ENCODE peak calls at places on chromosome 3, in four cellular contexts. D is left ventricle myocardium inferior, C is spleen, W is heart left ventricle. M is an unnamed sample.

GRCh38 chr3:57691411-57692133 is 1.3 kb downstream of the DENND6A start:
- DNase-seq in D (no peak), C (no peak), W (no peak), M (no peak)

GRCh38 chr3:58333206-58334012 is 717 bp downstream of the PXK start:
- DNase-seq in D (no peak), C (peak; percentile 91), W (peak; percentile 29), M (no peak)

GRCh38 chr3:59313365-59313764 is 263.5 kb upstream of the CFAP20DC start:
- DNase-seq in D (peak; percentile 51), C (no peak), W (peak; percentile 27), M (no peak)

GRCh38 chr3:185584681-185585080 is 1.4 kb upstream of the SENP2 start:
- DNase-seq in D (no peak), C (no peak), W (no peak), M (no peak)

GRCh38 chr3:123344175-123344908 is 104.5 kb downstream of the ADCY5 start:
- DNase-seq in D (peak; percentile 10), C (peak; percentile 9), W (no peak), M (no peak)

GRCh38 chr3:107574650-107575049 is 51.9 kb downstream of the BBX start:
- DNase-seq in D (no peak), C (no peak), W (no peak), M (peak; percentile 9)

GRCh38 chr3:175149675-175150074 is 290.5 kb downstream of the NAALADL2 start:
- DNase-seq in D (no peak), C (no peak), W (no peak), M (no peak)

GRCh38 chr3:40191850-40192448 is 117.6 kb upstream of the EIF1B start:
- DNase-seq in D (peak; percentile 41), C (peak; percentile 80), W (peak; percentile 47), M (no peak)

GRCh38 chr3:72100626-72101187 is 315.8 kb upstream of the PROK2 start:
- DNase-seq in D (peak; percentile 86), C (peak; percentile 96), W (peak; percentile 85), M (no peak)

GRCh38 chr3:102512734-102513518 is 78.1 kb downstream of the ZPLD1 start:
- DNase-seq in D (no peak), C (no peak), W (no peak), M (no peak)

GRCh38 chr3:65013053-65013452 is 325.3 kb upstream of the ADAMTS9 start:
- DNase-seq in D (no peak), C (no peak), W (no peak), M (no peak)

GRCh38 chr3:108388136-108389132 is 92.1 kb downstream of the HHLA2 start:
- DNase-seq in D (no peak), C (no peak), W (no peak), M (no peak)

GRCh38 chr3:148962513-148962912 is 28.8 kb upstream of the GYG1 start:
- DNase-seq in D (no peak), C (no peak), W (no peak), M (peak; percentile 49)

GRCh38 chr3:89340431-89340830 is 233.0 kb downstream of the EPHA3 start:
- DNase-seq in D (no peak), C (no peak), W (no peak), M (no peak)

GRCh38 chr3:122975924-122976293 is 51.7 kb downstream of the SEMA5B start:
- DNase-seq in D (no peak), C (no peak), W (no peak), M (no peak)

GRCh38 chr3:38313263-38313662 is 31.2 kb downstream of the SLC22A14 start:
- DNase-seq in D (no peak), C (no peak), W (no peak), M (no peak)

GRCh38 chr3:52896613-52897012 is 735 bp downstream of the STIMATE start:
- DNase-seq in D (no peak), C (no peak), W (no peak), M (no peak)

GRCh38 chr3:105527949-105528348 is 161.2 kb downstream of the ALCAM start:
- DNase-seq in D (no peak), C (no peak), W (no peak), M (no peak)

GRCh38 chr3:64214002-64214696 is 11.1 kb downstream of the PRICKLE2 start:
- DNase-seq in D (peak; percentile 84), C (no peak), W (peak; percentile 78), M (no peak)

GRCh38 chr3:51717446-51717845 is 10.6 kb downstream of the GRM2 start:
- DNase-seq in D (no peak), C (no peak), W (no peak), M (no peak)

GRCh38 chr3:181913254-181913653 is 201.5 kb downstream of the SOX2 start:
- DNase-seq in D (no peak), C (no peak), W (no peak), M (no peak)

GRCh38 chr3:152328841-152329240 is 60.1 kb downstream of the MBNL1 start:
- DNase-seq in D (no peak), C (no peak), W (no peak), M (peak; percentile 61)

GRCh38 chr3:114624047-114624445 is 330.2 kb downstream of the TIGIT start:
- DNase-seq in D (peak; percentile 48), C (no peak), W (peak; percentile 65), M (peak; percentile 67)

GRCh38 chr3:185335799-185336198 is 27.1 kb upstream of the MAP3K13 start:
- DNase-seq in D (no peak), C (no peak), W (no peak), M (peak; percentile 64)

GRCh38 chr3:184258926-184259325 is 2.4 kb downstream of the CAMK2N2 start:
- DNase-seq in D (no peak), C (no peak), W (no peak), M (no peak)

GRCh38 chr3:184261270-184262165 is at the start of gene CAMK2N2:
- DNase-seq in D (peak; percentile 46), C (peak; percentile 85), W (peak; percentile 45), M (no peak)

GRCh38 chr3:184260571-184261269 is 633 bp downstream of the CAMK2N2 start:
- DNase-seq in D (no peak), C (no peak), W (no peak), M (no peak)

GRCh38 chr3:184259396-184259877 is 1.9 kb downstream of the CAMK2N2 start:
- DNase-seq in D (no peak), C (no peak), W (no peak), M (no peak)

DNA sequence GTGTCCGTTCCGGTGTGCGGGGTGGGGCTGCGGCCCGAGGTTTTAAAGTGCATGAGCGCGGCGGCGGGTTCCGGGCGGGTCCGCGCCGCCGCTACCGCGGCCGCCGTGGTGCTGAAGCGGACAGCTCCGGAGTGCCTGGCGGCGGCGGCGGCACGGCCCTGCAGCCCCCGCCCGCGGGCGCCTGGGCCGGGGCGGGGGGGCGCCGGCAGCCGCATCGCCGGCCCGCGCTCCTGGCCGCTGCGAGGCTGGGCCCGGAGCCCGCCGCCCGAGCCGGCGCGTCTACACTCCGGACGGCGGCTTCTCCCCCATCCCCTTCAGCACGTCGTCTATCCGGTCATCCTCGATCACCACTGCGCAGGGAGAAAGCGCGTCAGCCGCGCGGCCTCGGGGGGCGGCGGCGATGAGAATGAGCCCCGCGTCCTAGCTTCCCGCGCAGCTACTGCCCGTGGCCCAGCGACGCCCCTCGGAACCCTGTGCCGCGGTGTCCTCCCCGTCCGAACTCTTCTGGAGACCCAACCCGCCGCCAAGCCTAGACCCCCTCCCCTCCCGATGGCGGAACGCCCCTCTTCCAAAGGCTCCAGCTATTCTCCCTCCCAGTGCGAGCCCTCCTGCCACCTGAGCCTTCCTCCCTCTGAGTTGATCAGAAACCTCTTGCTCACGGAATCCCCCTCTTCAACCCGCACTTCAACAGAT is 1.3 kb downstream of the CAMK2N2 start:
- DNase-seq in D (peak; percentile 29), C (peak; percentile 82), W (peak; percentile 48), M (no peak)
- H3K4me3 ChIP-seq in D (peak overlapping the region; percentile 66), C (peak overlapping the region; percentile 54), W (peak overlapping the region; percentile 25), M (peak overlapping the region; percentile 58)

GRCh38 chr3:184284696-184285095 is 8.9 kb downstream of the ECE2 start:
- DNase-seq in D (no peak), C (no peak), W (peak; percentile 54), M (peak; percentile 6)
- TF ChIP-seq CTCF in D (peak; percentile 42), C (no peak), W (peak; percentile 25), M (peak; percentile 70)

GRCh38 chr3:9316881-9317341 is 45.9 kb upstream of the THUMPD3 start:
- DNase-seq in D (no peak), C (no peak), W (peak; percentile 19), M (no peak)
- H3K4me3 ChIP-seq in D (peak overlapping the region; percentile 54), C (no peak overlapping the region), W (peak overlapping the region; percentile 28), M (peak overlapping the region; percentile 34)

GRCh38 chr3:53941945-53942344 is 50.3 kb upstream of the SELENOK start:
- DNase-seq in D (no peak), C (no peak), W (no peak), M (no peak)
- TF ChIP-seq CTCF in D (peak; percentile 45), C (no peak), W (no peak), M (peak; percentile 67)

GRCh38 chr3:66496731-66497130 is 4.1 kb downstream of the LRIG1 start:
- DNase-seq in D (no peak), C (no peak), W (no peak), M (no peak)
- H3K4me3 ChIP-seq in D (no peak overlapping the region), C (no peak overlapping the region), W (no peak overlapping the region), M (no peak overlapping the region)

GRCh38 chr3:73419179-73419803 is 205.4 kb downstream of the PDZRN3 start:
- DNase-seq in D (no peak), C (no peak), W (no peak), M (no peak)
- TF ChIP-seq CTCF in D (peak; percentile 27), C (no peak), W (peak; percentile 11), M (no peak)

DNA sequence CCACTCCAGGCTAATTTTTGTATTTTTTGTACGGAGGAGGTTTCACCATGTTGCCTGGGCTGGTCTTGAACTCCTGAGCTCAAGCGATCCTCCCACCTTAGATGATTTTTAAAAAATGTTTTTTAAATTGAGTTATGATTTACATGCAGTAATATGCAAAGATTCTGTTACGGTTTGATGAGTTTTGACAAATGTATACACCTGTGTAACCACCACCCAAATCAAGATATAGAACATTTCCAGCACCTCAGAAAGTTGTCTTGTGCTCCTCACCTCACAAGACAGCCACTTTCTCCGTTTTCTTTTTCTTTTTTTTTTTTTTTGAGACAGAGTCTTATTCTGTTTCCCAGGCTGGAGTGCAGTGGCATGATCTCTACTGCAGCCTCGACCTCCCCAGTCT is 4.8 kb downstream of the SLC6A6 start:
- DNase-seq in D (no peak), C (no peak), W (no peak), M (no peak)
- H3K4me3 ChIP-seq in D (no peak overlapping the region), C (no peak overlapping the region), W (no peak overlapping the region), M (peak overlapping the region; percentile 100)

GRCh38 chr3:184325715-184326114 is 11.3 kb downstream of the EIF4G1 start:
- DNase-seq in D (no peak), C (no peak), W (no peak), M (no peak)

GRCh38 chr3:184321666-184322065 is 7.3 kb downstream of the EIF4G1 start:
- DNase-seq in D (no peak), C (no peak), W (no peak), M (no peak)

GRCh38 chr3:184322731-184323487 is 8.5 kb downstream of the EIF4G1 start:
- DNase-seq in D (no peak), C (no peak), W (no peak), M (no peak)

GRCh38 chr3:184325269-184325668 is 10.9 kb downstream of the EIF4G1 start:
- DNase-seq in D (no peak), C (no peak), W (no peak), M (no peak)

GRCh38 chr3:184323696-184324095 is 9.3 kb downstream of the EIF4G1 start:
- DNase-seq in D (no peak), C (no peak), W (no peak), M (no peak)
- TF ChIP-seq CTCF in D (no peak), C (no peak), W (no peak), M (no peak)